ENCODE peak calls at places on chromosomes 2 and 18, in seven cellular contexts. Q is GM12865; Z is tibial artery; X is GM23338; O is CD8-positive, alpha-beta T cell; V is mammary epithelial cell; U is H9. P is an unnamed sample.

GRCh38 chr2:173075056-173075780 is 428 bp upstream of the MAP3K20 start:
- DNase-seq in Q (no peak), Z (no peak), X (peak; percentile 65), O (no peak), V (no peak), U (peak; percentile 35), P (no peak)

GRCh38 chr2:173496746-173497145 is 142.1 kb downstream of the CDCA7 start:
- DNase-seq in Q (no peak), Z (no peak), X (no peak), O (no peak), V (peak; percentile 4), U (no peak), P (no peak)

GRCh38 chr18:58990720-58991119 is 126.0 kb downstream of the ZNF532 start:
- DNase-seq in Q (no peak), Z (no peak), X (no peak), O (no peak), V (no peak), U (no peak), P (no peak)

GRCh38 chr2:111663471-111663951 is 220.5 kb downstream of the ANAPC1 start:
- DNase-seq in Q (no peak), Z (no peak), X (no peak), O (no peak), V (no peak), U (no peak), P (no peak)

GRCh38 chr2:46439582-46439981 is 39.8 kb upstream of the TMEM247 start:
- DNase-seq in Q (no peak), Z (no peak), X (no peak), O (no peak), V (no peak), U (no peak), P (no peak)

GRCh38 chr18:45962461-45962860 is 4.7 kb downstream of the EPG5 start:
- DNase-seq in Q (peak; percentile 35), Z (no peak), X (no peak), O (no peak), V (peak; percentile 71), U (no peak), P (no peak)

GRCh38 chr18:21799706-21800105 is 59.1 kb downstream of the MIB1 start:
- DNase-seq in Q (no peak), Z (no peak), X (no peak), O (no peak), V (no peak), U (no peak), P (no peak)

GRCh38 chr2:3631161-3631850 is 26.7 kb upstream of the ALLC start:
- DNase-seq in Q (no peak), Z (peak; percentile 3), X (no peak), O (no peak), V (no peak), U (no peak), P (no peak)

GRCh38 chr2:240992572-240993291 is 5.7 kb upstream of the SNED1 start:
- DNase-seq in Q (no peak), Z (no peak), X (no peak), O (no peak), V (no peak), U (peak; percentile 20), P (no peak)

GRCh38 chr2:64604929-64605550 is 48.7 kb downstream of the SERTAD2 start:
- DNase-seq in Q (no peak), Z (no peak), X (no peak), O (no peak), V (peak; percentile 50), U (no peak), P (no peak)

GRCh38 chr2:199485732-199486335 is 28.1 kb upstream of the SATB2 start:
- DNase-seq in Q (peak; percentile 55), Z (peak; percentile 34), X (peak; percentile 87), O (no peak), V (peak; percentile 35), U (peak; percentile 79), P (peak; percentile 83)

GRCh38 chr2:15959331-15960153 is 19.2 kb downstream of the MYCN start:
- DNase-seq in Q (no peak), Z (no peak), X (no peak), O (no peak), V (no peak), U (no peak), P (no peak)

GRCh38 chr2:128410035-128410757 is 91.5 kb upstream of the HS6ST1 start:
- DNase-seq in Q (no peak), Z (no peak), X (no peak), O (no peak), V (no peak), U (peak; percentile 14), P (no peak)

GRCh38 chr2:156490467-156490840 is 54.3 kb downstream of the GPD2 start:
- DNase-seq in Q (no peak), Z (no peak), X (no peak), O (no peak), V (no peak), U (no peak), P (no peak)

GRCh38 chr2:96138146-96139145 is at the start of gene ASTL:
- DNase-seq in Q (peak; percentile 74), Z (no peak), X (peak; percentile 95), O (peak; percentile 55), V (peak; percentile 19), U (peak; percentile 98), P (no peak)

GRCh38 chr2:75602724-75603342 is 42.1 kb upstream of the EVA1A start:
- DNase-seq in Q (no peak), Z (no peak), X (no peak), O (no peak), V (peak; percentile 86), U (no peak), P (no peak)

GRCh38 chr2:18910843-18911242 is 321.5 kb upstream of the NT5C1B start:
- DNase-seq in Q (no peak), Z (peak; percentile 32), X (peak; percentile 13), O (no peak), V (peak; percentile 85), U (no peak), P (no peak)

GRCh38 chr2:234676109-234676858 is 179.4 kb upstream of the ARL4C start:
- DNase-seq in Q (no peak), Z (no peak), X (peak; percentile 61), O (no peak), V (peak; percentile 22), U (peak; percentile 17), P (no peak)

GRCh38 chr2:160920791-160921303 is 239.4 kb upstream of the TANK start:
- DNase-seq in Q (no peak), Z (peak; percentile 37), X (no peak), O (no peak), V (peak; percentile 9), U (no peak), P (no peak)

GRCh38 chr2:220736778-220737177 is 835.3 kb downstream of the EPHA4 start:
- DNase-seq in Q (no peak), Z (no peak), X (peak; percentile 47), O (no peak), V (no peak), U (peak; percentile 28), P (no peak)

GRCh38 chr2:23404426-23404825 is 19.4 kb downstream of the KLHL29 start:
- DNase-seq in Q (peak; percentile 73), Z (no peak), X (peak; percentile 70), O (no peak), V (peak; percentile 40), U (peak; percentile 49), P (no peak)

GRCh38 chr2:53778536-53779162 is 8.1 kb downstream of the ASB3 start:
- DNase-seq in Q (no peak), Z (no peak), X (no peak), O (no peak), V (no peak), U (no peak), P (no peak)

GRCh38 chr2:21836766-21837543 is 713.2 kb downstream of the TDRD15 start:
- DNase-seq in Q (no peak), Z (no peak), X (no peak), O (no peak), V (no peak), U (no peak), P (no peak)

GRCh38 chr2:222869252-222869560 is 8.4 kb downstream of the ACSL3 start:
- DNase-seq in Q (no peak), Z (no peak), X (no peak), O (no peak), V (no peak), U (no peak), P (no peak)

GRCh38 chr2:163778045-163778753 is 42.4 kb upstream of the FIGN start:
- DNase-seq in Q (no peak), Z (no peak), X (no peak), O (no peak), V (peak; percentile 83), U (no peak), P (no peak)

DNA sequence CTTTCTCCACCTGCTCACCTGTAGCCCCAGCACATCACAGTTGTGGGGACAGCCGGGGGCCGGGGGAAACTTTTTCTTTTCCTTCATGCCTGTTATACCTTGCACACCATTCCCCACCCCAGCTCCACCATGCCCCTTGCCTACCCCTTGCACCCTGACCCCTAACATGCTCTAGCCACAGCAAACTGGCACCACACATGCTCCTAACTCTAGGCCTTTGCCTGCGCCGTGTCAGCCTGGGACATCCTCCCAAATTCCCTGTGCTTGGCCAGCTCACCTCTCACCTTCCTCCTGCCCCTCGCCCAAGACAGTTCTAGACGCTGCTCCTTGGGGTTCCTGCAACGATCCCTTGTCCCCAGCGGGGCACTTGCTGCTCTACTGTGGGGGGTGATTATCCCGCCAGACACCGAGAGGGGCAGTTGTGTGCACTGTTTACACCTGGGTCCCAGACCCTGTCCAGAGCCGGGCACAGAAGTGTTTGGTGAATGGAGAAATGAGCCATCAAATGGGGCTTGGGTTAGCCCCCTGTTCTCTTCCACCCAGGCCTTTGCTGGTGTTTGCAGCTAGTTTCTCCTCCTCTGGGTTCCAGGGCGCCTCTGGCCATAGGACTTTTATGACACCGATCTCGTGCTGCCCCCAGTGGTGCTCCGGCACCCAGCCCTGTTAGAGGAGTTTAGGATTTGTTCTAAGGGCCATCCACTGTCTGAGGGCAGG is 129.8 kb downstream of the CTIF start:
- DNase-seq in Q (no peak), Z (no peak), X (no peak), O (no peak), V (no peak), U (no peak), P (no peak)
- TF ChIP-seq CTCF in Q (no peak), Z (no peak), X (peak; percentile 36), O (no peak), V (no peak), U (peak; percentile 45), P (no peak)

GRCh38 chr2:227655454-227655853 is 11.2 kb upstream of the SCYGR5 start:
- DNase-seq in Q (no peak), Z (peak; percentile 38), X (no peak), O (no peak), V (peak; percentile 82), U (no peak), P (no peak)
- TF ChIP-seq CTCF in Q (no peak), Z (no peak), X (no peak), O (no peak), V (no peak), U (no peak), P (no peak)

GRCh38 chr2:85237849-85238570 is 89.8 kb downstream of the TGOLN2 start:
- DNase-seq in Q (no peak), Z (no peak), X (peak; percentile 95), O (no peak), V (no peak), U (peak; percentile 92), P (no peak)
- TF ChIP-seq CTCF in Q (no peak), Z (no peak), X (no peak), O (no peak), V (no peak), U (peak; percentile 26), P (no peak)

DNA sequence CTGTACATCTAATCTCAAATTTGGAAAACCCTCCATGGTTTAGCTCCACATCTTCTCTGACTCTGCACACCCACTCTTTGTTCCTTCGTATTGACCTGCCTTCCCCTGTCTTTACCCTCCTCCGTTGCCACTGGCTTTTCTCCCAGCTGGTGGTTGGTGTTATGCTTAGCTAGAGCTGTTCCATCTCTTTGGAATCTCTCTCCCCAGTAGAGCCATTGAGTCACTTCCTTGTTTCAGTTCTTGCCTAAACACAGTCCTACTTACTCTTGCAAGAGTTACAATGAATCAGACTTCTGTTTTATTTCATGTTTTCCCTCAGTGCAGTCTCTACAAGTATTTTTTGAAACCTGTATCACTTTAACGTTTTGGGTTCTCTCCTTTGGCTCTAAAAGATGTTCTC is 263.9 kb downstream of the LTBP1 start:
- DNase-seq in Q (no peak), Z (peak; percentile 60), X (peak; percentile 10), O (no peak), V (peak; percentile 93), U (no peak), P (no peak)
- TF ChIP-seq CTCF in Q (no peak), Z (no peak), X (no peak), O (no peak), V (no peak), U (no peak), P (no peak)